ENCODE peak calls at places on chromosomes 16 and 17, in five cellular contexts. A is esophagus squamous epithelium, L is fibroblast of villous mesenchyme, J is cardiac fibroblast, Q is MCF 10A. G is an unnamed sample.

GRCh38 chr17:79914813-79915740 is 75.8 kb upstream of the CBX4 start:
- DNase-seq in Q (no peak), L (no peak), A (no peak), J (no peak), G (no peak)

GRCh38 chr16:65315004-65315398 is 193.1 kb upstream of the CDH11 start:
- DNase-seq in L (no peak), A (no peak), J (peak; percentile 69), Q (no peak), G (no peak)

GRCh38 chr17:15298176-15298575 is 33.0 kb upstream of the PMP22 start:
- DNase-seq in Q (no peak), L (peak; percentile 52), A (no peak), J (peak; percentile 47), G (no peak)

GRCh38 chr17:80501739-80502577 is 25.6 kb upstream of the NPTX1 start:
- DNase-seq in A (no peak), L (peak; percentile 86), J (peak; percentile 24), Q (peak; percentile 90), G (no peak)

GRCh38 chr16:13873835-13874438 is 46.0 kb upstream of the ERCC4 start:
- DNase-seq in J (peak; percentile 60), Q (peak; percentile 30), A (no peak), L (peak; percentile 18), G (peak; percentile 60)

GRCh38 chr16:53852678-53853077 is 148.7 kb downstream of the FTO start:
- DNase-seq in J (no peak), A (no peak), L (no peak), Q (no peak), G (no peak)

GRCh38 chr16:47990676-47991075 is 165.1 kb downstream of the ABCC12 start:
- DNase-seq in Q (no peak), J (no peak), L (no peak), A (no peak), G (no peak)

GRCh38 chr17:9016941-9017552 is 4.3 kb upstream of the NTN1 start:
- DNase-seq in L (no peak), Q (no peak), J (no peak), A (no peak), G (no peak)

GRCh38 chr17:78304549-78305037 is 55.3 kb downstream of the SOCS3 start:
- DNase-seq in A (no peak), J (no peak), Q (no peak), L (no peak), G (no peak)

GRCh38 chr16:17105239-17105721 is 365.5 kb downstream of the XYLT1 start:
- DNase-seq in L (no peak), J (no peak), Q (no peak), A (no peak), G (no peak)

GRCh38 chr16:10269632-10270031 is 87.4 kb upstream of the GRIN2A start:
- DNase-seq in J (no peak), A (no peak), L (no peak), Q (no peak), G (no peak)

GRCh38 chr17:30939059-30939689 is 17.4 kb downstream of the ADAP2 start:
- DNase-seq in L (no peak), J (no peak), Q (no peak), A (no peak), G (no peak)

GRCh38 chr17:75181608-75182318 is 996 bp downstream of the SUMO2 start:
- DNase-seq in A (no peak), Q (peak; percentile 25), L (peak; percentile 21), J (no peak), G (no peak)

GRCh38 chr17:82349287-82349701 is 9.8 kb upstream of the TEX19 start:
- DNase-seq in A (no peak), L (peak; percentile 92), Q (no peak), J (peak; percentile 33), G (no peak)

GRCh38 chr16:19115148-19116021 is 1.6 kb downstream of the ITPRIPL2 start:
- DNase-seq in Q (no peak), A (no peak), L (no peak), J (no peak), G (peak; percentile 45)

GRCh38 chr17:44916781-44917241 is 1.5 kb upstream of the GFAP start:
- DNase-seq in Q (peak; percentile 81), A (no peak), L (no peak), J (peak; percentile 83), G (no peak)

GRCh38 chr16:17977260-17977659 is 359.3 kb downstream of the NPIPA8 start:
- DNase-seq in J (no peak), Q (no peak), A (no peak), L (no peak), G (no peak)

GRCh38 chr17:7712111-7712771 is 5.3 kb upstream of the DNAH2 start:
- DNase-seq in J (no peak), L (no peak), Q (no peak), A (no peak), G (peak; percentile 70)

GRCh38 chr17:33674685-33675084 is 381.6 kb upstream of the ASIC2 start:
- DNase-seq in J (peak; percentile 65), A (no peak), L (peak; percentile 51), Q (peak; percentile 33), G (peak; percentile 81)

GRCh38 chr16:10465821-10466220 is 80.0 kb downstream of the ATF7IP2 start:
- DNase-seq in A (no peak), L (peak; percentile 3), Q (no peak), J (no peak), G (no peak)

GRCh38 chr16:5354645-5355044 is 257.1 kb upstream of the EEF2KMT start:
- DNase-seq in L (no peak), Q (no peak), J (no peak), A (no peak), G (no peak)

GRCh38 chr17:77312061-77312684 is 171.4 kb downstream of the SEC14L1 start:
- DNase-seq in L (no peak), A (no peak), Q (no peak), J (no peak), G (no peak)

GRCh38 chr17:12768267-12768666 is 21.0 kb upstream of the ARHGAP44 start:
- DNase-seq in J (peak; percentile 6), L (no peak), Q (no peak), A (no peak), G (no peak)
- TF ChIP-seq CTCF in J (no peak), L (no peak), Q (no peak), A (no peak), G (no peak)

DNA sequence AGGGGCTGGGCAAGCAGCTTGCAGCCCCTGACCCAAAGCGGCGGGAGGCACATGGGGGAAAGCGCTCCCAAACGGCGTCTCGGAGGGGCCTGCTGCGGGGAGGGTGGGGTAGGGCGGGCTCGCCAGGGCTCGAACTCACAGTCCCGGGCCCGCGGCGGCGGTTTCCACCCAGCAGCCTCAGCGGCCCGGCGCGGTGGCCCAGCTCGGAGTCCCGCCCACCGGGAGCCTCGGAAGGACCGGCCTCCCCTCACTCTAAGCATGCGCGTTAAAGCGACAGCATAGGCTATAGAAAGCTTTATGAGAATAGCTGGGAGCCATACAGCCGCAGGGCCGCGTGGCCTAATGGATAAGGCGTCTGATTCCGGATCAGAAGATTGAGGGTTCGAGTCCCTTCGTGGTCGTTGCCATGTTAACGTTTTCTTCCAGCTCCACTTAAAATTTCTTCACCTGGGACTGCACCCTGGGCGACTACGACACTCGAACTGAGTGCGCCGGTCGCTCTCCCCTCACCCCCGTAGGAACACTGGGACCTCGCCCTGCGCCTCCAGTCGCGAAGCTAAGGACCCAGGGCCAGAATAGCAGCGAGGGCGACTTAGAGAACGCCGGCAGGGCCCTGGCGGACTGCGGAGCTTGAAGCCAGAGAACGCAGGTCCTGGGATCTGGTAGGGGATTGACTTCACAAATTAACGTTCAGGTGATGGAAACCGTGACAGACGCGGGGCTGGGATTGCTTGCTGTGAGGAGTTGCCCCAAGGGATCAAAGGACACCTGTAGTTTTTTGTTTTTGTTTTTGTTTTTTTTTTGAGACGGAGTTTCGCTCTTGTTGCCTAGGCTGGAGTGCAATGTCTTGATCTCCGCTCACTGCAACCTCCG is 15.8 kb downstream of the ZNF213 start:
- DNase-seq in A (peak; percentile 51), J (peak; percentile 97), Q (peak; percentile 98), L (peak; percentile 97), G (peak; percentile 98)
- TF ChIP-seq CTCF in A (no peak), J (no peak), Q (no peak), L (no peak), G (no peak)

DNA sequence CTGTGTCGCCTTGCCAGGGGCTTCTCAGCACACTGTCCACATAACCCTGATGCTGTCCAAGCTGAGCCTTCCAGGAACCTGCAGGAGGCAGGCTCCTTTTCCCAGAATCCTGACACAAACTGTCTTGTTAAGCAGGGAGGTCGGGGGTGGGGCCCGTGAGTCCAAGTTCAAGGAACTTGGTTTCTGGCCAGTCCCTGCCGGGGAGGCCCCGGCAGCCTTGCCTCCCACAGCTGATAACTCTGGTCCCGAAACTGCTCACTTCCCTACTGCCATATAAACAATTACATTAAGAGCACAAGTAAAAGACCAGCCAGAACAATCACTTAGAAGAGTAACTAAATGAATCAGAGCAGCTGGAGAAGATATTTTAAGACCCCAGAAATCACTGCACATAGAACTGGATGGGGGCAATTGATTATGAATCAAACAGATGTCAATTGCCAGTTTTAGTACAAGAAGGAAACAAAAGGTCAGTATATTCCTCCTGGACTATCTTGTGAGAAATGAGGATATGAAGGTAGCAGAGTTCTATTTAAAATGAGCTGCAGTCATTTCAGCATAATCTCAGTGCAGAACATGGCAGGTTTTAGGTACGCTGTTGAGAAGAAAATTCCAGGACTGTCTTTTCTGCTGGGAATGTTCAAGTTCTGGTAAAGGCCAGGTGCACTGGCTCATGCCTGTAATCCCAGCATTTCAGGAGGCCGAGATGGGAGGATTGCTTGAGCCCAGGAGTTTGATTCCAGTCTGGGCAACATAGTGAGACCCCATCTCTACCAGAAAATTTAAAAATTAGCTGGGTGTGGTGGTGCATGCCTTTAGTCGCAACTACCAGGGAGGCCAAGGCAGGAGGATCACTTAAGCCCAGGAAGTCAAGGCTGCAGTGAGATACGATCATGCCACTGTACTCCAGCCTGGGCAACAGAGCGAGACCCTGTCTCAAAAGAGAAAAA is 169.8 kb downstream of the PITPNC1 start:
- DNase-seq in L (peak; percentile 52), J (peak; percentile 86), A (no peak), Q (peak; percentile 4), G (no peak)
- TF ChIP-seq CTCF in L (peak; percentile 10), J (peak; percentile 13), A (no peak), Q (no peak), G (no peak)

GRCh38 chr16:50318796-50319578 is 49.8 kb downstream of the BRD7 start:
- DNase-seq in Q (no peak), L (no peak), J (no peak), A (no peak), G (no peak)
- TF ChIP-seq CTCF in Q (no peak), L (no peak), J (no peak), A (no peak), G (no peak)

GRCh38 chr16:68994324-68994723 is 111.1 kb upstream of the HAS3 start:
- DNase-seq in J (no peak), A (no peak), Q (no peak), L (no peak), G (no peak)

GRCh38 chr16:68993885-68994284 is 111.6 kb upstream of the HAS3 start:
- DNase-seq in Q (peak; percentile 77), A (no peak), L (peak; percentile 58), J (peak; percentile 87), G (no peak)

GRCh38 chr16:68992521-68992920 is 112.9 kb upstream of the HAS3 start:
- DNase-seq in L (peak; percentile 53), J (peak; percentile 82), Q (peak; percentile 48), A (no peak), G (no peak)

GRCh38 chr16:68995011-68995504 is 110.4 kb upstream of the HAS3 start:
- DNase-seq in J (peak; percentile 54), Q (peak; percentile 89), L (no peak), A (no peak), G (no peak)

DNA sequence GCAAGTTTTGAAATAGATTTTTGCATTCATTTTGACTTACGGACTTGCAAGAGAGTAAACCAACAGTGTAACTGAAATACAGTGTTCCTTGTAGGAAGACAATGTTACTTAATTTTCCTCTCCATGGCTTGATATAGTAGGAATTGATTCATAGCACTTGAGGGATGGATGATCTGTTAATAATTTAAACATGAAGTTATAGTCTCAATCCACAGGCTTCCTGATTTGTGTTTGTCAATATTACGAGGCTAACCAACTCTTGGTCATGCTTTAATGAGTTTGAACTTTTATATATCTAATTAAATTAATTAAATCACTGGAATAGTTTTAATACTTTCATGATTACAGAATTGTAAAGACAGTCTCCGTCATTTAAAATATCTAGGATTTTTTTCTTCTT is 112.0 kb upstream of the HAS3 start:
- DNase-seq in L (no peak), J (no peak), A (no peak), Q (no peak), G (no peak)
- TF ChIP-seq CTCF in L (no peak), J (no peak), A (no peak), Q (no peak), G (no peak)

G was measured in glutamatergic neuron.